ENCODE peak calls at places on chromosomes 16 and 17, in seven cellular contexts. Z is right lobe of liver, H is colonic mucosa, T is neural progenitor cell, A is H1, D is astrocyte, F is body of pancreas. X is an unnamed sample.

GRCh38 chr16:359871-360697 is 7.6 kb upstream of the AXIN1 start:
- DNase-seq in Z (no peak), H (no peak), T (peak; percentile 78), A (no peak), D (no peak), F (no peak), X (no peak)

GRCh38 chr17:43475494-43476089 is 8.2 kb upstream of the DHX8 start:
- DNase-seq in Z (peak; percentile 58), H (no peak), T (no peak), A (no peak), D (no peak), F (peak; percentile 31), X (no peak)

GRCh38 chr17:15981208-15981607 is 18.3 kb downstream of the ZSWIM7 start:
- DNase-seq in Z (no peak), H (no peak), T (no peak), A (no peak), D (no peak), F (no peak), X (no peak)

GRCh38 chr17:12122091-12122490 is 101.4 kb downstream of the MAP2K4 start:
- DNase-seq in Z (no peak), H (no peak), T (no peak), A (no peak), D (no peak), F (no peak), X (no peak)

GRCh38 chr16:28183441-28183840 is 28.3 kb downstream of the XPO6 start:
- DNase-seq in Z (no peak), H (no peak), T (no peak), A (no peak), D (no peak), F (no peak), X (no peak)

GRCh38 chr17:47966079-47966519 is 4.8 kb upstream of the CDK5RAP3 start:
- DNase-seq in Z (no peak), H (peak; percentile 92), T (no peak), A (no peak), D (no peak), F (peak; percentile 47), X (no peak)

GRCh38 chr17:35372846-35373531 is 432 bp downstream of the SLFN11 start:
- DNase-seq in Z (peak; percentile 31), H (peak; percentile 31), T (peak; percentile 38), A (no peak), D (no peak), F (no peak), X (no peak)

GRCh38 chr16:69338557-69339288 is 641 bp downstream of the COG8 start:
- DNase-seq in Z (peak; percentile 74), H (peak; percentile 58), T (no peak), A (no peak), D (no peak), F (no peak), X (no peak)

GRCh38 chr16:65120811-65121721 is 797 bp downstream of the CDH11 start:
- DNase-seq in Z (no peak), H (peak; percentile 23), T (peak; percentile 59), A (no peak), D (peak; percentile 39), F (no peak), X (no peak)

GRCh38 chr16:77724174-77724573 is 1.9 kb downstream of the NUDT7 start:
- DNase-seq in Z (no peak), H (no peak), T (no peak), A (no peak), D (no peak), F (no peak), X (no peak)

GRCh38 chr16:59048876-59049275 is 314.8 kb upstream of the GOT2 start:
- DNase-seq in Z (no peak), H (no peak), T (no peak), A (no peak), D (no peak), F (no peak), X (no peak)

GRCh38 chr16:86496262-86496928 is 13.9 kb upstream of the FOXF1 start:
- DNase-seq in Z (no peak), H (no peak), T (peak; percentile 21), A (no peak), D (no peak), F (no peak), X (no peak)
- H3K4me1 ChIP-seq in Z (no peaks in the 10 kb centered on the region), H (no peaks in the 10 kb centered on the region), T (peaks cover 40% of the 10 kb centered on the region), A (peaks cover 28% of the 10 kb centered on the region), D (no peaks in the 10 kb centered on the region), F (peaks cover 12% of the 10 kb centered on the region), X (peaks cover 13% of the 10 kb centered on the region)

GRCh38 chr17:7018331-7018964 is 4.4 kb upstream of the BCL6B start:
- DNase-seq in Z (no peak), H (peak; percentile 29), T (no peak), A (no peak), D (no peak), F (peak; percentile 57), X (no peak)
- H3K4me3 ChIP-seq in Z (peak overlapping the region; percentile 2), H (peak overlapping the region; percentile 30), T (no peak overlapping the region), A (no peak overlapping the region), D (no peak overlapping the region), F (no peak overlapping the region), X (peak overlapping the region; percentile 90)

GRCh38 chr16:58027341-58028167 is 2.0 kb downstream of the MMP15 start:
- DNase-seq in Z (peak; percentile 61), H (peak; percentile 83), T (peak; percentile 87), A (peak; percentile 66), D (peak; percentile 10), F (peak; percentile 72), X (no peak)
- H3K4me1 ChIP-seq in Z (peaks cover 74% of the 10 kb centered on the region), H (peaks cover 15% of the 10 kb centered on the region), T (peaks cover 35% of the 10 kb centered on the region), A (peaks cover 24% of the 10 kb centered on the region), D (peaks cover 23% of the 10 kb centered on the region), F (peaks cover 93% of the 10 kb centered on the region), X (peaks cover 21% of the 10 kb centered on the region)

GRCh38 chr17:1730004-1730344 is 5.5 kb downstream of the WDR81 start:
- DNase-seq in Z (no peak), H (no peak), T (no peak), A (no peak), D (no peak), F (no peak), X (no peak)
- H3K4me3 ChIP-seq in Z (no peak overlapping the region), H (no peak overlapping the region), T (no peak overlapping the region), A (no peak overlapping the region), D (no peak overlapping the region), F (no peak overlapping the region), X (no peak overlapping the region)

DNA sequence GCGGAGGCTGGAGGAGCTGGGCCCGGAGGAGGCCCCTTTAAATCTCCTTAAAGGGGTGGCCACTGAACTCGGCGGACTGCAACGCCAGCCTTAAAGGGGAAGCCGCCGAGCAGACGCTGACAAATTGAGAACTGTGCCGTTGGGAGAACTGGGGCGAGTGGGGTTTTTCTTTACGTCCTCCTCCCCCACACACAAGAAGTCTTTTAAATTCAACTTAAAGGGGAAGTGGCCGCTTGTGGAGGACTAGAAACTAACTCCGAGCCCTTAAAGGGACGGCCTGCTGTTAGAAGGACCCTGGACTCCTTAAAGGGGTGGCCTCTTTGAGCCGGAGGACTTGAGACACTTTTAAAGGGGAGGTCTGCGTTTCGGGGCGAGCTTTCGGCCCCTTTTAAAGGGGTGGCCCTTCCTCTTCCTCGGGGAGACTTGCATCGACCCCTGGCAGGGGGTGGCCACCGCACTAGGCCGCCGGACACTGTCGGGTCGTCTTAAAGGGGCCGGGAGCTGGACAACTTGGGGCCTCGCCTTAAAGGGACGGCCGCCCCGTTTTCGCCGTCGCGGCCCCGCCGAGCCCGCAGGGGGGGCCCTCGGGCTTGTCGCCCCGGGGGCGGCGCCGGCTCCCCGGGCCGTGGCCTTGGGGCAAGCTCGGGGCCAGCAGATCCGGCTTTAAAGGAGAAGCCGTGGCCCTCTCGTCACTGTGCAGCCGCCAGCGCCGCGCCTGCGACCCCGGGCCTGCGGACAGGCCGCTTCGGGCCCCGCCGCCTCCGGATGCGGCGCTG is 688 bp downstream of the FBRS start:
- DNase-seq in Z (peak; percentile 75), H (peak; percentile 84), T (peak; percentile 94), A (peak; percentile 82), D (peak; percentile 90), F (peak; percentile 78), X (peak; percentile 85)
- H3K4me1 ChIP-seq in Z (peaks cover 29% of the 10 kb centered on the region), H (peaks cover 15% of the 10 kb centered on the region), T (peaks cover 11% of the 10 kb centered on the region), A (peaks cover 9% of the 10 kb centered on the region), D (peaks cover 26% of the 10 kb centered on the region), F (peaks cover 49% of the 10 kb centered on the region), X (peaks cover 52% of the 10 kb centered on the region)